ENCODE peak calls at places on chromosome 5, in four cellular contexts. H is transverse colon, M is EH, S is NCI-H2081. E is an unnamed sample.

GRCh38 chr5:81363093-81363886 is 30.6 kb downstream of the ACOT12 start:
- DNase-seq in H (peak), S (no peak), M (no peak), E (no peak)

GRCh38 chr5:9356306-9356942 is 189.5 kb downstream of the SEMA5A start:
- DNase-seq in H (no peak), M (peak), S (no peak), E (no peak)

GRCh38 chr5:59328801-59329296 is 564.7 kb downstream of the PDE4D start:
- DNase-seq in M (no peak), H (no peak), S (peak), E (no peak)

GRCh38 chr5:178123094-178123986 is 7.5 kb upstream of the RMND5B start:
- DNase-seq in H (no peak), M (no peak), S (no peak), E (no peak)

GRCh38 chr5:171961117-171961516 is 45.3 kb downstream of the FBXW11 start:
- DNase-seq in S (no peak), H (no peak), M (no peak), E (no peak)

GRCh38 chr5:59079622-59080620 is 497.0 kb downstream of the RAB3C start:
- DNase-seq in M (peak), H (no peak), S (no peak), E (no peak)

GRCh38 chr5:158133369-158133768 is 274.4 kb upstream of the CLINT1 start:
- DNase-seq in S (no peak), H (no peak), M (peak), E (no peak)

GRCh38 chr5:144971067-144971850 is 800.6 kb downstream of the KCTD16 start:
- DNase-seq in H (no peak), S (no peak), M (no peak), E (no peak)

GRCh38 chr5:112226215-112226614 is 192.9 kb downstream of the EPB41L4A start:
- DNase-seq in S (no peak), M (no peak), H (no peak), E (no peak)

GRCh38 chr5:84861306-84861705 is 476.6 kb upstream of the EDIL3 start:
- DNase-seq in H (no peak), S (no peak), M (no peak), E (no peak)

GRCh38 chr5:150213530-150213929 is 23.7 kb downstream of the SLC6A7 start:
- DNase-seq in M (peak), S (no peak), H (no peak), E (no peak)

GRCh38 chr5:138330813-138331448 is 673 bp downstream of the CDC25C start:
- DNase-seq in M (peak), S (no peak), H (no peak), E (no peak)

GRCh38 chr5:28703651-28704260 is 1665.4 kb upstream of the CDH9 start:
- DNase-seq in M (no peak), H (no peak), S (no peak), E (no peak)

GRCh38 chr5:143700994-143701393 is 111.0 kb upstream of the HMHB1 start:
- DNase-seq in M (no peak), S (no peak), H (no peak), E (no peak)

GRCh38 chr5:36777105-36777757 is 99.3 kb upstream of the NIPBL start:
- DNase-seq in H (peak), S (peak), M (peak), E (peak)

GRCh38 chr5:150540615-150541396 is 32.9 kb downstream of the NDST1 start:
- DNase-seq in H (peak), S (no peak), M (peak), E (no peak)

GRCh38 chr5:179823937-179824744 is 3.4 kb downstream of the SQSTM1 start:
- DNase-seq in H (no peak), S (no peak), M (no peak), E (no peak)

GRCh38 chr5:80185095-80185494 is 70.8 kb downstream of the SERINC5 start:
- DNase-seq in M (no peak), S (no peak), H (no peak), E (no peak)

GRCh38 chr5:32024751-32025150 is 149.4 kb downstream of the GOLPH3 start:
- DNase-seq in M (no peak), S (no peak), H (no peak), E (no peak)

GRCh38 chr5:31478901-31479300 is 53.0 kb downstream of the DROSHA start:
- DNase-seq in H (no peak), S (no peak), M (peak), E (no peak)

GRCh38 chr5:108461628-108462367 is 79.9 kb upstream of the FBXL17 start:
- DNase-seq in M (peak), H (no peak), S (no peak), E (no peak)

GRCh38 chr5:149002053-149002452 is 60.8 kb downstream of the SH3TC2 start:
- DNase-seq in S (no peak), M (peak), H (no peak), E (peak)

GRCh38 chr5:133434336-133434735 is 178.0 kb downstream of the FSTL4 start:
- DNase-seq in M (no peak), S (peak), H (no peak), E (no peak)

GRCh38 chr5:157528036-157528632 is 47.4 kb downstream of the ADAM19 start:
- DNase-seq in H (peak), M (no peak), S (no peak), E (no peak)

GRCh38 chr5:172920447-172920849 is 38.8 kb upstream of the RPL26L1 start:
- DNase-seq in S (no peak), H (no peak), M (peak), E (no peak)

GRCh38 chr5:96781031-96781733 is 26.6 kb downstream of the ERAP1 start:
- DNase-seq in S (peak), M (peak), H (no peak), E (no peak)

GRCh38 chr5:96455789-96456188 is 22.7 kb upstream of the PCSK1 start:
- DNase-seq in H (no peak), S (no peak), M (no peak), E (no peak)

GRCh38 chr5:173802670-173803165 is 85.4 kb upstream of the CPEB4 start:
- DNase-seq in H (peak), S (no peak), M (peak), E (peak)

GRCh38 chr5:173878224-173878967 is 9.8 kb upstream of the CPEB4 start:
- DNase-seq in S (peak), H (no peak), M (no peak), E (peak)

GRCh38 chr5:146164382-146164781 is 18.1 kb downstream of the LARS1 start:
- DNase-seq in M (no peak), S (no peak), H (no peak), E (no peak)

GRCh38 chr5:74192606-74193299 is 447.8 kb downstream of the ENC1 start:
- DNase-seq in M (peak), H (no peak), S (no peak), E (no peak)

GRCh38 chr5:77679791-77680190 is 41.3 kb upstream of the OTP start:
- DNase-seq in S (no peak), H (no peak), M (peak), E (no peak)

GRCh38 chr5:160342413-160342941 is 27.9 kb downstream of the C1QTNF2 start:
- DNase-seq in M (peak), S (no peak), H (no peak), E (no peak)

GRCh38 chr5:90983148-90983547 is 400.0 kb downstream of the ARRDC3 start:
- DNase-seq in M (peak), S (no peak), H (no peak), E (no peak)

E was measured in body of pancreas.